ENCODE peak calls at places on chromosome 10, in four cellular contexts. P, I, R and U are unnamed samples.
A peak's percentile ranks its signal among the peaks of the same experiment; 100 is the strongest.

GRCh38 chr10:59561397-59562121 is 148.1 kb downstream of the SLC16A9 start:
- DNase-seq in I (no peak), P (no peak), R (peak; percentile 56), U (no peak)

GRCh38 chr10:96570512-96570911 is 16.3 kb downstream of the TM9SF3 start:
- DNase-seq in I (no peak), R (no peak), P (no peak), U (no peak)

GRCh38 chr10:102280397-102281015 is 35.2 kb downstream of the GBF1 start:
- DNase-seq in R (peak; percentile 49), P (peak; percentile 73), I (no peak), U (no peak)

GRCh38 chr10:124975977-124976514 is 34.1 kb downstream of the ZRANB1 start:
- DNase-seq in R (peak; percentile 29), P (no peak), I (no peak), U (no peak)

GRCh38 chr10:103921750-103922195 is 3.8 kb upstream of the STN1 start:
- DNase-seq in I (no peak), R (peak; percentile 51), P (no peak), U (no peak)

GRCh38 chr10:340646-341045 is 205.4 kb downstream of the ZMYND11 start:
- DNase-seq in I (no peak), R (no peak), P (no peak), U (no peak)

GRCh38 chr10:61900829-61901783 is at the start of gene ARID5B:
- DNase-seq in I (peak; percentile 35), R (peak; percentile 77), P (no peak), U (no peak)

GRCh38 chr10:77333610-77334340 is 303.8 kb downstream of the KCNMA1 start:
- DNase-seq in P (no peak), R (no peak), I (no peak), U (no peak)

GRCh38 chr10:11328264-11329054 is 283.0 kb downstream of the USP6NL start:
- DNase-seq in R (no peak), P (no peak), I (no peak), U (no peak)

GRCh38 chr10:90462761-90463160 is 395.1 kb downstream of the HTR7 start:
- DNase-seq in R (peak; percentile 37), P (no peak), I (no peak), U (no peak)

GRCh38 chr10:73413108-73413527 is 740 bp downstream of the ANXA7 start:
- DNase-seq in R (no peak), I (peak; percentile 18), P (no peak), U (no peak)

GRCh38 chr10:75645704-75646103 is 214.3 kb downstream of the LRMDA start:
- DNase-seq in I (no peak), P (no peak), R (no peak), U (no peak)

GRCh38 chr10:96910488-96911395 is 78.6 kb downstream of the LCOR start:
- DNase-seq in I (no peak), R (peak; percentile 41), P (no peak), U (no peak)

GRCh38 chr10:28676297-28676967 is 889 bp upstream of the BAMBI start:
- DNase-seq in R (peak; percentile 42), P (no peak), I (no peak), U (no peak)

GRCh38 chr10:49273082-49273465 is 25.9 kb upstream of the C10orf71 start:
- DNase-seq in I (no peak), P (no peak), R (no peak), U (no peak)

GRCh38 chr10:44809652-44810051 is 101.5 kb upstream of the TMEM72 start:
- DNase-seq in P (no peak), R (peak; percentile 78), I (no peak), U (no peak)

GRCh38 chr10:108862691-108863350 is 1060.5 kb downstream of the XPNPEP1 start:
- DNase-seq in R (no peak), I (no peak), P (no peak), U (no peak)

GRCh38 chr10:50250058-50250854 is 1.1 kb downstream of the ASAH2 start:
- DNase-seq in P (no peak), I (no peak), R (no peak), U (no peak)

GRCh38 chr10:130491698-130492050 is 355.5 kb downstream of the GLRX3 start:
- DNase-seq in I (no peak), P (no peak), R (no peak), U (no peak)

GRCh38 chr10:116773306-116773705 is 30.9 kb upstream of the HSPA12A start:
- DNase-seq in R (no peak), P (no peak), I (no peak), U (no peak)

GRCh38 chr10:775245-776075 is 86.0 kb upstream of the DIP2C start:
- DNase-seq in P (no peak), I (no peak), R (peak; percentile 21), U (peak; percentile 37)

GRCh38 chr10:124048371-124049290 is 44.8 kb downstream of the CHST15 start:
- DNase-seq in P (no peak), R (peak; percentile 41), I (no peak), U (no peak)

GRCh38 chr10:31129261-31129660 is 97.6 kb upstream of the ZNF438 start:
- DNase-seq in I (peak; percentile 82), R (peak; percentile 98), P (peak; percentile 40), U (peak; percentile 34)

GRCh38 chr10:100222529-100222928 is 6.9 kb downstream of the CHUK start:
- DNase-seq in I (no peak), R (no peak), P (no peak), U (no peak)

GRCh38 chr10:130013263-130013937 is 49.3 kb upstream of the EBF3 start:
- DNase-seq in R (no peak), I (no peak), P (no peak), U (no peak)

GRCh38 chr10:83489161-83489560 is 650.1 kb upstream of the GHITM start:
- DNase-seq in R (no peak), P (no peak), I (no peak), U (no peak)

GRCh38 chr10:12243860-12244620 is 48.1 kb downstream of the CDC123 start:
- DNase-seq in R (no peak), I (no peak), P (no peak), U (no peak)

DNA sequence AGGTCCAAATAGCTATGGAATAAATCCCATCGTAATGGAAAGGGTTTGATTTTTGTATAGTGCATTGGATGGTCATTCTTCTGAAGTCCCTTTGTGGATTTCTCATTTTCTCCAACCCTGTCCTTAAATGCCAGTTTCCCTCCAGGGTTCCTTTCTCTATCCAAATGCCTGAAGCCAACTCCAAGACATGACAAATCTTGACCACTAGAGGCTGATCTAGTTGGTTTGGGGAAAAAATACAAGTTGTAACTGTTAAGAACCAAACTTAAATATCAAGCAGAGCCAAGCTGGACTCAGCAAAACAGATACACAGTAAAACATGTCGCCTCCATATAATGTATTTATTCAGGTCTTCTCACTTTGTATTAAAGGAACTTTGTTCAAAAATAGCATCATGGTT is 28.7 kb downstream of the FRMD4A start:
- DNase-seq in P (no peak), R (peak; percentile 37), I (no peak), U (no peak)
- TF ChIP-seq CTCF in P (no peak), R (peak; percentile 66), I (no peak), U (peak; percentile 13)

GRCh38 chr10:36183056-36183455 is 541.0 kb upstream of the FZD8 start:
- DNase-seq in R (no peak), P (no peak), I (no peak), U (no peak)

GRCh38 chr10:36182059-36182654 is 540.1 kb upstream of the FZD8 start:
- DNase-seq in P (no peak), R (peak; percentile 65), I (no peak), U (no peak)

GRCh38 chr10:36183726-36184125 is 541.6 kb upstream of the FZD8 start:
- DNase-seq in P (no peak), R (no peak), I (no peak), U (no peak)

GRCh38 chr10:36178616-36179015 is 536.5 kb upstream of the FZD8 start:
- DNase-seq in I (no peak), P (no peak), R (no peak), U (no peak)

GRCh38 chr10:36181421-36181820 is 539.3 kb upstream of the FZD8 start:
- DNase-seq in R (peak; percentile 76), P (no peak), I (no peak), U (no peak)
- H3K4me3 ChIP-seq in R (no peak overlapping the region), P (no peak overlapping the region), I (no peak overlapping the region), U (no peak overlapping the region)

GRCh38 chr10:132728741-132729140 is 57.2 kb downstream of the NKX6-2 start:
- DNase-seq in R (no peak), I (no peak), P (no peak), U (no peak)

GRCh38 chr10:132729810-132730565 is 56.0 kb downstream of the NKX6-2 start:
- DNase-seq in R (no peak), P (no peak), I (no peak), U (no peak)

GRCh38 chr10:132732518-132732917 is 53.4 kb downstream of the NKX6-2 start:
- DNase-seq in P (no peak), I (no peak), R (no peak), U (no peak)

GRCh38 chr10:132728321-132728720 is 57.6 kb downstream of the NKX6-2 start:
- DNase-seq in P (no peak), R (no peak), I (no peak), U (no peak)

DNA sequence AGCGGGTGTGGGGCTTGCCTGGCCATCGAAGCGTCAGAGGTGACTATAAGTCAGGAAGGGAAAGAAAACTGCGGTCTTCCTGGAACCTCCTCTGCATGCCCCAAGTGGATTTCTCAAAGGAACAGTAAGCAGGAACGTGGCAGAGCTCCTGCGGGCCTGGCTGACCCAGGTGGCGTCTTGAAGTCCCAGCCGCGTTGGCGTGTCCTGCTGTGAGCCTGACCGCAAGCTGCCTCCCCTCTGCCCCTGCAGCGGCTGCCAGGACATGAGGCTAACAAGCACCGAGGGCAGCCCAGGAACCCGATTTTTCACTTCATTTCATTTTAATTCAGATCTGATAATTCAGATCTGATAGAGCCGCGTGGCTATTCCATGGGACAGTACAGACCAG is 55.4 kb downstream of the NKX6-2 start:
- DNase-seq in I (no peak), R (no peak), P (no peak), U (no peak)
- H3K27ac ChIP-seq in I (no peak overlapping the region), R (no peak overlapping the region), P (no peak overlapping the region), U (no peak overlapping the region)

GRCh38 chr10:121087688-121088087 is 236.5 kb downstream of the WDR11 start:
- DNase-seq in P (no peak), I (no peak), R (no peak), U (no peak)

GRCh38 chr10:121089434-121089833 is 238.3 kb downstream of the WDR11 start:
- DNase-seq in P (no peak), R (no peak), I (no peak), U (no peak)

GRCh38 chr10:121085386-121085785 is 234.2 kb downstream of the WDR11 start:
- DNase-seq in R (no peak), P (no peak), I (no peak), U (no peak)

GRCh38 chr10:121087129-121087528 is 236.0 kb downstream of the WDR11 start:
- DNase-seq in I (no peak), P (no peak), R (no peak), U (no peak)

GRCh38 chr10:121088524-121088923 is 237.4 kb downstream of the WDR11 start:
- DNase-seq in R (peak; percentile 38), I (no peak), P (no peak), U (no peak)
- TF ChIP-seq CTCF in R (peak; percentile 19), I (no peak), P (no peak), U (no peak)